ENCODE peak calls at places on chromosomes 16 and 17, in five cellular contexts. A is breast epithelium, W is H1, S is GM23338, G is K562. E is an unnamed sample.

GRCh38 chr16:77788196-77789084 is at the start of gene VAT1L:
- DNase-seq in A (no peak), W (peak), S (peak), G (no peak), E (no peak)

GRCh38 chr16:11312718-11313492 is 31.8 kb upstream of the PRM1 start:
- DNase-seq in A (no peak), W (no peak), S (peak), G (peak), E (peak)

GRCh38 chr17:72467841-72468653 is 347.2 kb downstream of the SOX9 start:
- DNase-seq in A (peak), W (no peak), S (peak), G (no peak), E (peak)

GRCh38 chr17:58370309-58370708 is 18.3 kb upstream of the SUPT4H1 start:
- DNase-seq in A (no peak), W (no peak), S (no peak), G (no peak), E (no peak)

GRCh38 chr16:8583199-8583598 is 7.1 kb downstream of the TMEM114 start:
- DNase-seq in A (no peak), W (no peak), S (no peak), G (no peak), E (no peak)

GRCh38 chr16:87968541-87968940 is 17.3 kb downstream of the BANP start:
- DNase-seq in A (no peak), W (no peak), S (no peak), G (no peak), E (no peak)

GRCh38 chr17:57862990-57863667 is 13.3 kb upstream of the MRPS23 start:
- DNase-seq in A (no peak), W (no peak), S (no peak), G (no peak), E (no peak)

GRCh38 chr16:57530104-57530522 is 6.3 kb downstream of the CCDC102A start:
- DNase-seq in A (no peak), W (no peak), S (no peak), G (no peak), E (peak)

GRCh38 chr16:2518823-2519710 is 1.1 kb upstream of the AMDHD2 start:
- DNase-seq in A (no peak), W (no peak), S (no peak), G (no peak), E (no peak)

GRCh38 chr17:19544366-19544765 is 10.7 kb downstream of the SLC47A1 start:
- DNase-seq in A (no peak), W (no peak), S (no peak), G (no peak), E (no peak)

GRCh38 chr16:78896280-78896679 is 704.3 kb downstream of the MAF start:
- DNase-seq in A (no peak), W (no peak), S (no peak), G (no peak), E (no peak)

GRCh38 chr17:79848370-79848766 is 9.1 kb upstream of the CBX4 start:
- DNase-seq in A (no peak), W (no peak), S (no peak), G (no peak), E (no peak)

GRCh38 chr16:12459401-12459791 is 344.3 kb downstream of the CPPED1 start:
- DNase-seq in A (no peak), W (no peak), S (no peak), G (no peak), E (peak)

GRCh38 chr16:60564588-60564987 is 1471.7 kb downstream of the CDH8 start:
- DNase-seq in A (no peak), W (no peak), S (no peak), G (no peak), E (no peak)

GRCh38 chr16:89409161-89409711 is 81.1 kb downstream of the ANKRD11 start:
- DNase-seq in A (no peak), W (no peak), S (no peak), G (no peak), E (peak)

GRCh38 chr17:81378941-81379511 is 16.2 kb upstream of the BAHCC1 start:
- DNase-seq in A (no peak), W (no peak), S (no peak), G (no peak), E (no peak)

GRCh38 chr17:34654871-34655270 is 75.5 kb downstream of the TMEM132E start:
- DNase-seq in A (no peak), W (no peak), S (no peak), G (no peak), E (no peak)

GRCh38 chr17:55161935-55162555 is 102.7 kb upstream of the HLF start:
- DNase-seq in A (no peak), W (no peak), S (no peak), G (no peak), E (no peak)

GRCh38 chr17:32912218-32912897 is 15.6 kb upstream of the TMEM98 start:
- DNase-seq in A (peak), W (no peak), S (peak), G (peak), E (peak)

GRCh38 chr17:6353161-6353560 is 81.8 kb downstream of the AIPL1 start:
- DNase-seq in A (no peak), W (no peak), S (no peak), G (no peak), E (no peak)

GRCh38 chr17:17749921-17750320 is 68.7 kb downstream of the RAI1 start:
- DNase-seq in A (no peak), W (peak), S (peak), G (peak), E (peak)

GRCh38 chr17:13114601-13115024 is 96.8 kb upstream of the ELAC2 start:
- DNase-seq in A (no peak), W (peak), S (peak), G (peak), E (no peak)

GRCh38 chr16:27232061-27232841 is 28.9 kb downstream of the KDM8 start:
- DNase-seq in A (no peak), W (no peak), S (no peak), G (no peak), E (peak)

GRCh38 chr17:81636505-81637288 is at the start of the genes NPLOC4 and TSPAN10:
- DNase-seq in A (peak), W (peak), S (peak), G (peak), E (peak)

GRCh38 chr17:11503292-11503691 is 95.0 kb upstream of the DNAH9 start:
- DNase-seq in A (no peak), W (no peak), S (no peak), G (no peak), E (no peak)

GRCh38 chr16:23296994-23297393 is 5.1 kb upstream of the SCNN1B start:
- DNase-seq in A (no peak), W (no peak), S (peak), G (peak), E (peak)

GRCh38 chr17:47862621-47863440 is 11.9 kb upstream of the SP6 start:
- DNase-seq in A (no peak), W (no peak), S (no peak), G (no peak), E (no peak)

GRCh38 chr17:62637809-62638208 is 10.3 kb downstream of the MRC2 start:
- DNase-seq in A (no peak), W (no peak), S (peak), G (no peak), E (no peak)

GRCh38 chr17:70646673-70647072 is 477.3 kb downstream of the KCNJ2 start:
- DNase-seq in A (no peak), W (no peak), S (no peak), G (no peak), E (no peak)

GRCh38 chr16:85992779-85993178 is 93.8 kb downstream of the IRF8 start:
- DNase-seq in A (no peak), W (no peak), S (no peak), G (no peak), E (no peak)

GRCh38 chr16:88502776-88503280 is 49.7 kb downstream of the ZFPM1 start:
- DNase-seq in A (no peak), W (no peak), S (no peak), G (no peak), E (no peak)

GRCh38 chr17:21010705-21011596 is 31.9 kb downstream of the USP22 start:
- DNase-seq in A (no peak), W (no peak), S (no peak), G (no peak), E (no peak)

GRCh38 chr16:88649924-88650748 is 717 bp downstream of the CYBA start:
- DNase-seq in A (no peak), W (no peak), S (peak), G (peak), E (peak)

GRCh38 chr16:84740596-84741071 is 40.8 kb downstream of the USP10 start:
- DNase-seq in A (no peak), W (no peak), S (no peak), G (no peak), E (no peak)

GRCh38 chr16:84739349-84740124 is 39.7 kb downstream of the USP10 start:
- DNase-seq in A (no peak), W (no peak), S (no peak), G (no peak), E (no peak)

GRCh38 chr16:84742561-84743200 is 42.9 kb downstream of the USP10 start:
- DNase-seq in A (no peak), W (no peak), S (no peak), G (no peak), E (no peak)

GRCh38 chr16:84738255-84739038 is 38.6 kb downstream of the USP10 start:
- DNase-seq in A (peak), W (no peak), S (peak), G (peak), E (peak)

DNA sequence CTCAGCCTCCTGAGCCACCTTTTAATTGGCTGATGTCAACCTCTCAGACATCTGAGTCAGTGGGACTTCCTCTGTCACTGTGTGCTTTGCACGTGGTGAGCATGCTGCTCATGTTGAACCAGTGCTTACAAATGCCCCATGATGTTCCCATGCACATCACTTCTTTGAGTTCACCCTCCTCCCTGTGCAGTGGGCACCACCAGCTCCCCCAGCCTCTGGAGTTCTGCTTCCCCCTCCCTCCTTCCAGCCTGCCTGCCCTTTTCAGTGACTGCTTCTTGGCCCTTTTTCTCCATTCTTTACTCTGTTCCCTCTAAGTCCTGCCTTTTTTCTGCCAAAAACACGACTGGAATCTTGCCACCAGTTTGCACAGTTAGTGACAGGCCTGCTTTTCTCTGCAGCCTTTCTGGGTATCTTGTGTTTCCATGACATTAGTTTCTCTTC is 41.6 kb downstream of the USP10 start:
- DNase-seq in A (no peak), W (no peak), S (no peak), G (no peak), E (no peak)
- TF ChIP-seq POLR2AphosphoS5 in A (no peak), W (no peak), S (no peak), G (no peak), E (no peak)

GRCh38 chr17:29555840-29556239 is 11.0 kb downstream of the ABHD15 start:
- DNase-seq in A (no peak), W (no peak), S (no peak), G (no peak), E (no peak)
- H3K4me3 ChIP-seq in A (no peak), W (no peak), S (no peak), G (no peak), E (no peak)

GRCh38 chr16:46896314-46896968 is 12.3 kb downstream of the GPT2 start:
- DNase-seq in A (no peak), W (no peak), S (no peak), G (no peak), E (no peak)
- H3K27ac ChIP-seq in A (no peak), W (no peak), S (peak), G (no peak), E (no peak)

GRCh38 chr17:1039511-1040215 is 42.7 kb downstream of the TIMM22 start:
- DNase-seq in A (peak), W (no peak), S (no peak), G (no peak), E (peak)
- TF ChIP-seq POLR2AphosphoS5 in A (no peak), W (no peak), S (no peak), G (no peak), E (no peak)

GRCh38 chr16:30941600-30942420 is 7.1 kb upstream of the ORAI3 start:
- DNase-seq in A (peak), W (no peak), S (peak), G (peak), E (peak)
- H3K4me3 ChIP-seq in A (no peak), W (no peak), S (no peak), G (no peak), E (no peak)

GRCh38 chr17:82794781-82795505 is 43.1 kb downstream of the TBCD start:
- DNase-seq in A (no peak), W (no peak), S (no peak), G (no peak), E (no peak)
- H3K27ac ChIP-seq in A (peak), W (no peak), S (peak), G (no peak), E (peak)